ENCODE peak calls at places on chromosomes 13 and 19, in seven cellular contexts. Z, I, E, J, H, L and Q are unnamed samples.
A peak's percentile ranks its signal among the peaks of the same experiment; 100 is the strongest.

GRCh38 chr13:40445557-40445990 is 220.9 kb downstream of the FOXO1 start:
- DNase-seq in L (no peak), Z (peak; percentile 14), I (no peak), J (no peak), E (no peak), H (peak; percentile 88), Q (no peak)

GRCh38 chr19:13459351-13459750 is 46.9 kb downstream of the CACNA1A start:
- DNase-seq in E (no peak), I (no peak), L (no peak), H (no peak), J (no peak), Z (peak; percentile 30), Q (no peak)

GRCh38 chr13:108980237-108980636 is 350.8 kb downstream of the MYO16 start:
- DNase-seq in I (no peak), E (no peak), Z (no peak), L (no peak), J (no peak), H (no peak), Q (no peak)

GRCh38 chr13:98915563-98916348 is 62.1 kb downstream of the DOCK9 start:
- DNase-seq in Z (no peak), L (no peak), E (no peak), J (no peak), I (no peak), H (no peak), Q (no peak)

GRCh38 chr19:35074426-35075201 is 33.1 kb downstream of the HPN start:
- DNase-seq in Z (no peak), I (no peak), J (no peak), E (no peak), H (no peak), L (no peak), Q (no peak)

GRCh38 chr13:49624207-49624606 is 4.1 kb upstream of the ARL11 start:
- DNase-seq in I (no peak), J (no peak), H (no peak), E (no peak), Z (no peak), L (no peak), Q (no peak)

GRCh38 chr13:53822136-53822535 is 793.5 kb downstream of the OLFM4 start:
- DNase-seq in Z (no peak), H (no peak), E (no peak), L (no peak), I (no peak), J (no peak), Q (no peak)

GRCh38 chr19:2412449-2412848 is 14.9 kb downstream of the TIMM13 start:
- DNase-seq in Z (no peak), I (no peak), E (no peak), H (no peak), J (no peak), L (no peak), Q (no peak)

GRCh38 chr19:12139885-12140544 is at the start of gene ZNF20:
- DNase-seq in E (peak; percentile 90), J (peak; percentile 77), I (peak; percentile 95), Z (peak; percentile 99), L (peak; percentile 92), H (peak; percentile 98), Q (peak; percentile 82)

GRCh38 chr19:15213715-15214381 is 13.1 kb upstream of the NOTCH3 start:
- DNase-seq in L (no peak), H (no peak), E (no peak), Z (peak; percentile 32), I (no peak), J (no peak), Q (no peak)

GRCh38 chr13:20512042-20512683 is 13.5 kb downstream of the CRYL1 start:
- DNase-seq in Z (peak; percentile 72), L (no peak), I (no peak), H (no peak), E (no peak), J (no peak), Q (no peak)

GRCh38 chr13:48265217-48265815 is 32.3 kb downstream of the ITM2B start:
- DNase-seq in Z (no peak), H (no peak), L (no peak), J (no peak), I (no peak), E (no peak), Q (no peak)

GRCh38 chr19:28303502-28303901 is 909.4 kb downstream of the UQCRFS1 start:
- DNase-seq in I (no peak), H (no peak), E (no peak), J (no peak), L (no peak), Z (no peak), Q (no peak)

GRCh38 chr13:91647361-91647970 is 249.0 kb downstream of the GPC5 start:
- DNase-seq in J (peak; percentile 48), L (no peak), I (no peak), Z (peak; percentile 83), E (no peak), H (peak; percentile 21), Q (no peak)

GRCh38 chr13:43388282-43389034 is 365.1 kb downstream of the DNAJC15 start:
- DNase-seq in H (peak; percentile 74), L (no peak), E (no peak), Z (no peak), J (peak; percentile 13), I (no peak), Q (no peak)

GRCh38 chr19:15466851-15467733 is 2.7 kb upstream of the RASAL3 start:
- DNase-seq in E (no peak), L (no peak), H (no peak), J (no peak), Z (no peak), I (no peak), Q (no peak)

GRCh38 chr19:46297700-46298476 is 1.0 kb downstream of the HIF3A start:
- DNase-seq in J (no peak), L (no peak), E (no peak), I (peak; percentile 54), Z (no peak), H (no peak), Q (no peak)

GRCh38 chr13:110509971-110510786 is 51.3 kb downstream of the RAB20 start:
- DNase-seq in H (no peak), L (no peak), I (no peak), Z (no peak), J (no peak), E (no peak), Q (no peak)

GRCh38 chr13:46571189-46571901 is 18.4 kb downstream of the LRCH1 start:
- DNase-seq in H (no peak), E (no peak), Z (no peak), J (peak; percentile 80), L (no peak), I (no peak), Q (no peak)

GRCh38 chr19:40592170-40592569 is 9.0 kb upstream of the LTBP4 start:
- DNase-seq in E (no peak), I (no peak), Z (peak; percentile 89), H (no peak), J (peak; percentile 57), L (no peak), Q (no peak)

GRCh38 chr13:48532146-48532472 is 771 bp downstream of the RCBTB2 start:
- DNase-seq in H (no peak), Z (no peak), J (no peak), L (no peak), E (no peak), I (no peak), Q (no peak)

GRCh38 chr19:55119053-55119452 is 1.6 kb upstream of the PPP1R12C start:
- DNase-seq in I (no peak), L (no peak), J (no peak), H (no peak), E (no peak), Z (no peak), Q (no peak)

GRCh38 chr13:48369988-48370387 is 42.9 kb downstream of the LPAR6 start:
- DNase-seq in I (no peak), Z (no peak), H (no peak), E (no peak), L (no peak), J (no peak), Q (no peak)

GRCh38 chr19:2887391-2887914 is 13.3 kb upstream of the ZNF57 start:
- DNase-seq in J (peak; percentile 68), Z (peak; percentile 90), H (peak; percentile 63), L (no peak), E (no peak), I (no peak), Q (peak; percentile 12)

GRCh38 chr19:15161028-15161984 is 39.5 kb downstream of the NOTCH3 start:
- DNase-seq in I (no peak), E (no peak), Z (peak; percentile 38), J (peak; percentile 30), H (peak; percentile 60), L (no peak), Q (peak; percentile 11)

GRCh38 chr13:109331898-109332297 is 454.5 kb downstream of the IRS2 start:
- DNase-seq in I (no peak), J (no peak), E (no peak), H (no peak), L (peak; percentile 75), Z (peak; percentile 17), Q (no peak)

GRCh38 chr19:29383696-29384095 is 142.1 kb upstream of the VSTM2B start:
- DNase-seq in E (no peak), J (no peak), L (no peak), H (no peak), I (no peak), Z (no peak), Q (no peak)

GRCh38 chr13:109630281-109630680 is 156.1 kb downstream of the IRS2 start:
- DNase-seq in I (no peak), L (no peak), H (no peak), E (no peak), Z (no peak), J (no peak), Q (no peak)

GRCh38 chr19:38196245-38196837 is 27.7 kb downstream of the DPF1 start:
- DNase-seq in L (no peak), E (no peak), H (no peak), I (no peak), J (no peak), Z (no peak), Q (no peak)

GRCh38 chr19:10316229-10317044 is 622 bp upstream of the FDX2 start:
- DNase-seq in E (no peak), H (no peak), I (no peak), Z (no peak), J (no peak), L (no peak), Q (no peak)

GRCh38 chr19:17282488-17283256 is 971 bp downstream of the ANKLE1 start:
- DNase-seq in Z (peak; percentile 95), L (peak; percentile 84), I (peak; percentile 67), E (no peak), J (peak; percentile 38), H (peak; percentile 81), Q (peak; percentile 73)

GRCh38 chr19:52603558-52604207 is 33.6 kb downstream of the ZNF701 start:
- DNase-seq in E (no peak), J (no peak), L (no peak), I (no peak), Z (no peak), H (no peak), Q (no peak)

GRCh38 chr13:53201454-53202225 is 173.0 kb downstream of the OLFM4 start:
- DNase-seq in H (peak; percentile 9), E (no peak), L (no peak), J (no peak), I (no peak), Z (peak; percentile 65), Q (no peak)

GRCh38 chr19:45523642-45524256 is 16.5 kb downstream of the VASP start:
- DNase-seq in L (peak; percentile 48), I (no peak), Z (peak; percentile 96), J (peak; percentile 85), H (peak; percentile 75), E (peak; percentile 41), Q (peak; percentile 75)

GRCh38 chr13:55410398-55411330 is 1730.1 kb upstream of the PRR20A start:
- DNase-seq in H (no peak), E (no peak), Z (no peak), J (no peak), L (no peak), I (no peak), Q (no peak)

GRCh38 chr13:79155883-79156282 is 250.2 kb downstream of the RBM26 start:
- DNase-seq in J (no peak), Z (peak; percentile 34), E (no peak), L (no peak), I (no peak), H (no peak), Q (no peak)

GRCh38 chr13:94660695-94661324 is 51.5 kb downstream of the SOX21 start:
- DNase-seq in Z (peak; percentile 75), L (no peak), H (no peak), I (no peak), J (no peak), E (no peak), Q (no peak)

GRCh38 chr19:42658148-42658547 is 63.4 kb upstream of the CEACAM8 start:
- DNase-seq in E (no peak), L (no peak), Z (no peak), J (no peak), I (no peak), H (no peak), Q (no peak)